ENCODE peak calls at places on chromosome X, in seven cellular contexts. V is fibroblast of lung, F is epithelial cell of esophagus, J is cardiac fibroblast, Y is NCI-H510A treated with DMSO at 0.1 percent for 48 hours, E is T-helper 2 cell, X is left lung. O is an unnamed sample.

GRCh38 chrX:10050481-10050880 is 83.3 kb downstream of the CLDN34 start:
- DNase-seq in V (no peak), F (peak), J (peak), Y (no peak), E (no peak), X (no peak), O (no peak)

GRCh38 chrX:130083107-130083490 is 27.2 kb downstream of the ELF4 start:
- DNase-seq in V (no peak), F (no peak), J (no peak), Y (no peak), E (no peak), X (no peak), O (no peak)

GRCh38 chrX:39900788-39901170 is 197.0 kb downstream of the BCOR start:
- DNase-seq in V (no peak), F (no peak), J (no peak), Y (peak), E (no peak), X (no peak), O (peak)

GRCh38 chrX:1411331-1411730 is 19.4 kb upstream of the SLC25A6 start:
- DNase-seq in V (no peak), F (no peak), J (no peak), Y (no peak), E (no peak), X (no peak), O (no peak)

GRCh38 chrX:150184487-150184886 is 178.6 kb upstream of the MAMLD1 start:
- DNase-seq in V (no peak), F (peak), J (no peak), Y (no peak), E (no peak), X (no peak), O (no peak)

GRCh38 chrX:102067966-102068723 is 57.3 kb upstream of the TCEAL2 start:
- DNase-seq in V (peak), F (peak), J (peak), Y (peak), E (no peak), X (no peak), O (no peak)

GRCh38 chrX:11481035-11481434 is 184.7 kb downstream of the ARHGAP6 start:
- DNase-seq in V (no peak), F (no peak), J (peak), Y (no peak), E (no peak), X (no peak), O (no peak)

GRCh38 chrX:97633798-97634197 is 750.1 kb downstream of the RPA4 start:
- DNase-seq in V (no peak), F (no peak), J (no peak), Y (no peak), E (no peak), X (no peak), O (no peak)

GRCh38 chrX:136468391-136469103 is 19.2 kb upstream of the BRS3 start:
- DNase-seq in V (no peak), F (peak), J (no peak), Y (no peak), E (no peak), X (no peak), O (peak)

GRCh38 chrX:43500996-43501694 is 155.0 kb upstream of the MAOA start:
- DNase-seq in V (no peak), F (peak), J (no peak), Y (no peak), E (no peak), X (no peak), O (no peak)

GRCh38 chrX:122579521-122579920 is 604.6 kb upstream of the GRIA3 start:
- DNase-seq in V (peak), F (peak), J (no peak), Y (no peak), E (no peak), X (no peak), O (no peak)

GRCh38 chrX:49884290-49884862 is 5.1 kb downstream of the USP27X start:
- DNase-seq in V (peak), F (peak), J (peak), Y (peak), E (peak), X (peak), O (peak)

O was measured in NCI-H345.